ENCODE peak calls at places on chromosomes 7 and 10, in ten cellular contexts. One of them, this sample, is unnamed.

GRCh38 chr7:142371586-142372377 is 113.9 kb upstream of the PRSS58 start:
- ATAC-seq in aorta: no peak
- ATAC-seq in activated naive CD8-positive, alpha-beta T cell treated with anti-CD3 and anti-CD28 coated beads, Interleukin-2, amount 10 ng/mL, durations not matched to agents 7 days and 5 days: no peak
- ATAC-seq in heart right ventricle: no peak
- ATAC-seq in stimulated activated naive CD8-positive, alpha-beta T cell treated with anti-CD3 and anti-CD28 coated beads, Interleukin-15, amount 100 ng/mL, for 72 hours: no peak
- ATAC-seq in omental fat pad: no peak
- ATAC-seq in naive thymus-derived CD8-positive, alpha-beta T cell: no peak
- ATAC-seq in effector memory CD8-positive, alpha-beta T cell: no peak
- ATAC-seq in GM12878: no peak
- ATAC-seq in sciatic nerve: no peak
- ATAC-seq in this sample: no peak

GRCh38 chr7:83782628-83783027 is 133.7 kb upstream of the SEMA3E start:
- ATAC-seq in aorta: no peak
- ATAC-seq in activated naive CD8-positive, alpha-beta T cell treated with anti-CD3 and anti-CD28 coated beads, Interleukin-2, amount 10 ng/mL, durations not matched to agents 7 days and 5 days: no peak
- ATAC-seq in heart right ventricle: no peak
- ATAC-seq in stimulated activated naive CD8-positive, alpha-beta T cell treated with anti-CD3 and anti-CD28 coated beads, Interleukin-15, amount 100 ng/mL, for 72 hours: no peak
- ATAC-seq in omental fat pad: peak; percentile 48
- ATAC-seq in naive thymus-derived CD8-positive, alpha-beta T cell: no peak
- ATAC-seq in effector memory CD8-positive, alpha-beta T cell: no peak
- ATAC-seq in GM12878: no peak
- ATAC-seq in sciatic nerve: no peak
- ATAC-seq in this sample: no peak

GRCh38 chr10:13998090-13998838 is 332.5 kb downstream of the FRMD4A start:
- ATAC-seq in aorta: no peak
- ATAC-seq in activated naive CD8-positive, alpha-beta T cell treated with anti-CD3 and anti-CD28 coated beads, Interleukin-2, amount 10 ng/mL, durations not matched to agents 7 days and 5 days: no peak
- ATAC-seq in heart right ventricle: no peak
- ATAC-seq in stimulated activated naive CD8-positive, alpha-beta T cell treated with anti-CD3 and anti-CD28 coated beads, Interleukin-15, amount 100 ng/mL, for 72 hours: no peak
- ATAC-seq in omental fat pad: no peak
- ATAC-seq in naive thymus-derived CD8-positive, alpha-beta T cell: no peak
- ATAC-seq in effector memory CD8-positive, alpha-beta T cell: no peak
- ATAC-seq in GM12878: no peak
- ATAC-seq in sciatic nerve: no peak
- ATAC-seq in this sample: no peak

GRCh38 chr7:83339927-83340326 is 177.2 kb upstream of the PCLO start:
- ATAC-seq in aorta: no peak
- ATAC-seq in activated naive CD8-positive, alpha-beta T cell treated with anti-CD3 and anti-CD28 coated beads, Interleukin-2, amount 10 ng/mL, durations not matched to agents 7 days and 5 days: no peak
- ATAC-seq in heart right ventricle: no peak
- ATAC-seq in stimulated activated naive CD8-positive, alpha-beta T cell treated with anti-CD3 and anti-CD28 coated beads, Interleukin-15, amount 100 ng/mL, for 72 hours: no peak
- ATAC-seq in omental fat pad: no peak
- ATAC-seq in naive thymus-derived CD8-positive, alpha-beta T cell: no peak
- ATAC-seq in effector memory CD8-positive, alpha-beta T cell: no peak
- ATAC-seq in GM12878: no peak
- ATAC-seq in sciatic nerve: no peak
- ATAC-seq in this sample: no peak

GRCh38 chr7:41156268-41156667 is 546.6 kb downstream of the INHBA start:
- ATAC-seq in aorta: no peak
- ATAC-seq in activated naive CD8-positive, alpha-beta T cell treated with anti-CD3 and anti-CD28 coated beads, Interleukin-2, amount 10 ng/mL, durations not matched to agents 7 days and 5 days: no peak
- ATAC-seq in heart right ventricle: no peak
- ATAC-seq in stimulated activated naive CD8-positive, alpha-beta T cell treated with anti-CD3 and anti-CD28 coated beads, Interleukin-15, amount 100 ng/mL, for 72 hours: no peak
- ATAC-seq in omental fat pad: no peak
- ATAC-seq in naive thymus-derived CD8-positive, alpha-beta T cell: no peak
- ATAC-seq in effector memory CD8-positive, alpha-beta T cell: no peak
- ATAC-seq in GM12878: no peak
- ATAC-seq in sciatic nerve: no peak
- ATAC-seq in this sample: no peak

GRCh38 chr10:114664127-114664526 is 6.1 kb upstream of the ABLIM1 start:
- ATAC-seq in aorta: no peak
- ATAC-seq in activated naive CD8-positive, alpha-beta T cell treated with anti-CD3 and anti-CD28 coated beads, Interleukin-2, amount 10 ng/mL, durations not matched to agents 7 days and 5 days: no peak
- ATAC-seq in heart right ventricle: no peak
- ATAC-seq in stimulated activated naive CD8-positive, alpha-beta T cell treated with anti-CD3 and anti-CD28 coated beads, Interleukin-15, amount 100 ng/mL, for 72 hours: no peak
- ATAC-seq in omental fat pad: peak; percentile 68
- ATAC-seq in naive thymus-derived CD8-positive, alpha-beta T cell: no peak
- ATAC-seq in effector memory CD8-positive, alpha-beta T cell: no peak
- ATAC-seq in GM12878: no peak
- ATAC-seq in sciatic nerve: no peak
- ATAC-seq in this sample: no peak

GRCh38 chr10:92868557-92868956 is 20.2 kb downstream of the EXOC6 start:
- ATAC-seq in aorta: no peak
- ATAC-seq in activated naive CD8-positive, alpha-beta T cell treated with anti-CD3 and anti-CD28 coated beads, Interleukin-2, amount 10 ng/mL, durations not matched to agents 7 days and 5 days: no peak
- ATAC-seq in heart right ventricle: no peak
- ATAC-seq in stimulated activated naive CD8-positive, alpha-beta T cell treated with anti-CD3 and anti-CD28 coated beads, Interleukin-15, amount 100 ng/mL, for 72 hours: no peak
- ATAC-seq in omental fat pad: no peak
- ATAC-seq in naive thymus-derived CD8-positive, alpha-beta T cell: no peak
- ATAC-seq in effector memory CD8-positive, alpha-beta T cell: no peak
- ATAC-seq in GM12878: no peak
- ATAC-seq in sciatic nerve: no peak
- ATAC-seq in this sample: no peak

GRCh38 chr7:116139807-116140206 is 70.5 kb upstream of the TES start:
- ATAC-seq in aorta: no peak
- ATAC-seq in activated naive CD8-positive, alpha-beta T cell treated with anti-CD3 and anti-CD28 coated beads, Interleukin-2, amount 10 ng/mL, durations not matched to agents 7 days and 5 days: no peak
- ATAC-seq in heart right ventricle: no peak
- ATAC-seq in stimulated activated naive CD8-positive, alpha-beta T cell treated with anti-CD3 and anti-CD28 coated beads, Interleukin-15, amount 100 ng/mL, for 72 hours: no peak
- ATAC-seq in omental fat pad: no peak
- ATAC-seq in naive thymus-derived CD8-positive, alpha-beta T cell: no peak
- ATAC-seq in effector memory CD8-positive, alpha-beta T cell: no peak
- ATAC-seq in GM12878: no peak
- ATAC-seq in sciatic nerve: no peak
- ATAC-seq in this sample: no peak

GRCh38 chr10:28514648-28515047 is 18.3 kb upstream of the WAC start:
- ATAC-seq in aorta: no peak
- ATAC-seq in activated naive CD8-positive, alpha-beta T cell treated with anti-CD3 and anti-CD28 coated beads, Interleukin-2, amount 10 ng/mL, durations not matched to agents 7 days and 5 days: no peak
- ATAC-seq in heart right ventricle: no peak
- ATAC-seq in stimulated activated naive CD8-positive, alpha-beta T cell treated with anti-CD3 and anti-CD28 coated beads, Interleukin-15, amount 100 ng/mL, for 72 hours: no peak
- ATAC-seq in omental fat pad: no peak
- ATAC-seq in naive thymus-derived CD8-positive, alpha-beta T cell: no peak
- ATAC-seq in effector memory CD8-positive, alpha-beta T cell: no peak
- ATAC-seq in GM12878: no peak
- ATAC-seq in sciatic nerve: no peak
- ATAC-seq in this sample: no peak

GRCh38 chr10:89314676-89315075 is 12.8 kb downstream of the IFIT2 start:
- ATAC-seq in aorta: no peak
- ATAC-seq in activated naive CD8-positive, alpha-beta T cell treated with anti-CD3 and anti-CD28 coated beads, Interleukin-2, amount 10 ng/mL, durations not matched to agents 7 days and 5 days: no peak
- ATAC-seq in heart right ventricle: no peak
- ATAC-seq in stimulated activated naive CD8-positive, alpha-beta T cell treated with anti-CD3 and anti-CD28 coated beads, Interleukin-15, amount 100 ng/mL, for 72 hours: no peak
- ATAC-seq in omental fat pad: no peak
- ATAC-seq in naive thymus-derived CD8-positive, alpha-beta T cell: no peak
- ATAC-seq in effector memory CD8-positive, alpha-beta T cell: no peak
- ATAC-seq in GM12878: no peak
- ATAC-seq in sciatic nerve: peak; percentile 85
- ATAC-seq in this sample: no peak

GRCh38 chr10:42836771-42837468 is 54.3 kb downstream of the BMS1 start:
- ATAC-seq in aorta: no peak
- ATAC-seq in activated naive CD8-positive, alpha-beta T cell treated with anti-CD3 and anti-CD28 coated beads, Interleukin-2, amount 10 ng/mL, durations not matched to agents 7 days and 5 days: peak; percentile 63
- ATAC-seq in heart right ventricle: no peak
- ATAC-seq in stimulated activated naive CD8-positive, alpha-beta T cell treated with anti-CD3 and anti-CD28 coated beads, Interleukin-15, amount 100 ng/mL, for 72 hours: peak; percentile 56
- ATAC-seq in omental fat pad: no peak
- ATAC-seq in naive thymus-derived CD8-positive, alpha-beta T cell: no peak
- ATAC-seq in effector memory CD8-positive, alpha-beta T cell: no peak
- ATAC-seq in GM12878: no peak
- ATAC-seq in sciatic nerve: no peak
- ATAC-seq in this sample: no peak

GRCh38 chr10:28492093-28492492 is 40.8 kb upstream of the WAC start:
- ATAC-seq in aorta: no peak
- ATAC-seq in activated naive CD8-positive, alpha-beta T cell treated with anti-CD3 and anti-CD28 coated beads, Interleukin-2, amount 10 ng/mL, durations not matched to agents 7 days and 5 days: no peak
- ATAC-seq in heart right ventricle: no peak
- ATAC-seq in stimulated activated naive CD8-positive, alpha-beta T cell treated with anti-CD3 and anti-CD28 coated beads, Interleukin-15, amount 100 ng/mL, for 72 hours: no peak
- ATAC-seq in omental fat pad: no peak
- ATAC-seq in naive thymus-derived CD8-positive, alpha-beta T cell: no peak
- ATAC-seq in effector memory CD8-positive, alpha-beta T cell: no peak
- ATAC-seq in GM12878: no peak
- ATAC-seq in sciatic nerve: peak; percentile 86
- ATAC-seq in this sample: no peak

GRCh38 chr7:36301914-36302771 is 87.5 kb upstream of the ANLN start:
- ATAC-seq in aorta: no peak
- ATAC-seq in activated naive CD8-positive, alpha-beta T cell treated with anti-CD3 and anti-CD28 coated beads, Interleukin-2, amount 10 ng/mL, durations not matched to agents 7 days and 5 days: no peak
- ATAC-seq in heart right ventricle: no peak
- ATAC-seq in stimulated activated naive CD8-positive, alpha-beta T cell treated with anti-CD3 and anti-CD28 coated beads, Interleukin-15, amount 100 ng/mL, for 72 hours: no peak
- ATAC-seq in omental fat pad: no peak
- ATAC-seq in naive thymus-derived CD8-positive, alpha-beta T cell: no peak
- ATAC-seq in effector memory CD8-positive, alpha-beta T cell: no peak
- ATAC-seq in GM12878: no peak
- ATAC-seq in sciatic nerve: no peak
- ATAC-seq in this sample: no peak

GRCh38 chr7:110148054-110148453 is 942.9 kb upstream of the LRRN3 start:
- ATAC-seq in aorta: peak; percentile 56
- ATAC-seq in activated naive CD8-positive, alpha-beta T cell treated with anti-CD3 and anti-CD28 coated beads, Interleukin-2, amount 10 ng/mL, durations not matched to agents 7 days and 5 days: no peak
- ATAC-seq in heart right ventricle: no peak
- ATAC-seq in stimulated activated naive CD8-positive, alpha-beta T cell treated with anti-CD3 and anti-CD28 coated beads, Interleukin-15, amount 100 ng/mL, for 72 hours: no peak
- ATAC-seq in omental fat pad: no peak
- ATAC-seq in naive thymus-derived CD8-positive, alpha-beta T cell: no peak
- ATAC-seq in effector memory CD8-positive, alpha-beta T cell: no peak
- ATAC-seq in GM12878: no peak
- ATAC-seq in sciatic nerve: no peak
- ATAC-seq in this sample: no peak

GRCh38 chr10:62980697-62981495 is 152.2 kb upstream of the NRBF2 start:
- ATAC-seq in aorta: no peak
- ATAC-seq in activated naive CD8-positive, alpha-beta T cell treated with anti-CD3 and anti-CD28 coated beads, Interleukin-2, amount 10 ng/mL, durations not matched to agents 7 days and 5 days: no peak
- ATAC-seq in heart right ventricle: no peak
- ATAC-seq in stimulated activated naive CD8-positive, alpha-beta T cell treated with anti-CD3 and anti-CD28 coated beads, Interleukin-15, amount 100 ng/mL, for 72 hours: peak; percentile 84
- ATAC-seq in omental fat pad: no peak
- ATAC-seq in naive thymus-derived CD8-positive, alpha-beta T cell: no peak
- ATAC-seq in effector memory CD8-positive, alpha-beta T cell: no peak
- ATAC-seq in GM12878: no peak
- ATAC-seq in sciatic nerve: no peak
- ATAC-seq in this sample: peak; percentile 97

GRCh38 chr10:6343321-6344010 is 140.7 kb downstream of the PFKFB3 start:
- ATAC-seq in aorta: no peak
- ATAC-seq in activated naive CD8-positive, alpha-beta T cell treated with anti-CD3 and anti-CD28 coated beads, Interleukin-2, amount 10 ng/mL, durations not matched to agents 7 days and 5 days: no peak
- ATAC-seq in heart right ventricle: no peak
- ATAC-seq in stimulated activated naive CD8-positive, alpha-beta T cell treated with anti-CD3 and anti-CD28 coated beads, Interleukin-15, amount 100 ng/mL, for 72 hours: no peak
- ATAC-seq in omental fat pad: no peak
- ATAC-seq in naive thymus-derived CD8-positive, alpha-beta T cell: no peak
- ATAC-seq in effector memory CD8-positive, alpha-beta T cell: no peak
- ATAC-seq in GM12878: no peak
- ATAC-seq in sciatic nerve: no peak
- ATAC-seq in this sample: no peak

GRCh38 chr10:88851706-88852105 is at the start of gene ANKRD22:
- ATAC-seq in aorta: peak; percentile 54
- ATAC-seq in activated naive CD8-positive, alpha-beta T cell treated with anti-CD3 and anti-CD28 coated beads, Interleukin-2, amount 10 ng/mL, durations not matched to agents 7 days and 5 days: no peak
- ATAC-seq in heart right ventricle: no peak
- ATAC-seq in stimulated activated naive CD8-positive, alpha-beta T cell treated with anti-CD3 and anti-CD28 coated beads, Interleukin-15, amount 100 ng/mL, for 72 hours: no peak
- ATAC-seq in omental fat pad: peak; percentile 62
- ATAC-seq in naive thymus-derived CD8-positive, alpha-beta T cell: no peak
- ATAC-seq in effector memory CD8-positive, alpha-beta T cell: no peak
- ATAC-seq in GM12878: peak; percentile 39
- ATAC-seq in sciatic nerve: no peak
- ATAC-seq in this sample: no peak

GRCh38 chr10:49000437-49001398 is 61.1 kb upstream of the LRRC18 start:
- ATAC-seq in aorta: peak; percentile 54
- ATAC-seq in activated naive CD8-positive, alpha-beta T cell treated with anti-CD3 and anti-CD28 coated beads, Interleukin-2, amount 10 ng/mL, durations not matched to agents 7 days and 5 days: no peak
- ATAC-seq in heart right ventricle: peak; percentile 53
- ATAC-seq in stimulated activated naive CD8-positive, alpha-beta T cell treated with anti-CD3 and anti-CD28 coated beads, Interleukin-15, amount 100 ng/mL, for 72 hours: peak; percentile 12
- ATAC-seq in omental fat pad: no peak
- ATAC-seq in naive thymus-derived CD8-positive, alpha-beta T cell: no peak
- ATAC-seq in effector memory CD8-positive, alpha-beta T cell: no peak
- ATAC-seq in GM12878: no peak
- ATAC-seq in sciatic nerve: peak; percentile 11
- ATAC-seq in this sample: no peak

GRCh38 chr10:74889662-74889998 is 63.2 kb downstream of the KAT6B start:
- ATAC-seq in aorta: no peak
- ATAC-seq in activated naive CD8-positive, alpha-beta T cell treated with anti-CD3 and anti-CD28 coated beads, Interleukin-2, amount 10 ng/mL, durations not matched to agents 7 days and 5 days: no peak
- ATAC-seq in heart right ventricle: no peak
- ATAC-seq in stimulated activated naive CD8-positive, alpha-beta T cell treated with anti-CD3 and anti-CD28 coated beads, Interleukin-15, amount 100 ng/mL, for 72 hours: no peak
- ATAC-seq in omental fat pad: no peak
- ATAC-seq in naive thymus-derived CD8-positive, alpha-beta T cell: no peak
- ATAC-seq in effector memory CD8-positive, alpha-beta T cell: no peak
- ATAC-seq in GM12878: peak; percentile 31
- ATAC-seq in sciatic nerve: no peak
- ATAC-seq in this sample: peak; percentile 19

GRCh38 chr7:131538791-131539179 is 17.6 kb downstream of the PODXL start:
- ATAC-seq in aorta: no peak
- ATAC-seq in activated naive CD8-positive, alpha-beta T cell treated with anti-CD3 and anti-CD28 coated beads, Interleukin-2, amount 10 ng/mL, durations not matched to agents 7 days and 5 days: no peak
- ATAC-seq in heart right ventricle: peak; percentile 26
- ATAC-seq in stimulated activated naive CD8-positive, alpha-beta T cell treated with anti-CD3 and anti-CD28 coated beads, Interleukin-15, amount 100 ng/mL, for 72 hours: no peak
- ATAC-seq in omental fat pad: no peak
- ATAC-seq in naive thymus-derived CD8-positive, alpha-beta T cell: no peak
- ATAC-seq in effector memory CD8-positive, alpha-beta T cell: no peak
- ATAC-seq in GM12878: no peak
- ATAC-seq in sciatic nerve: no peak
- ATAC-seq in this sample: no peak

GRCh38 chr7:32958046-32959025 is 1.1 kb downstream of the FKBP9 start:
- ATAC-seq in aorta: peak; percentile 29
- ATAC-seq in activated naive CD8-positive, alpha-beta T cell treated with anti-CD3 and anti-CD28 coated beads, Interleukin-2, amount 10 ng/mL, durations not matched to agents 7 days and 5 days: no peak
- ATAC-seq in heart right ventricle: peak; percentile 73
- ATAC-seq in stimulated activated naive CD8-positive, alpha-beta T cell treated with anti-CD3 and anti-CD28 coated beads, Interleukin-15, amount 100 ng/mL, for 72 hours: no peak
- ATAC-seq in omental fat pad: peak; percentile 7
- ATAC-seq in naive thymus-derived CD8-positive, alpha-beta T cell: no peak
- ATAC-seq in effector memory CD8-positive, alpha-beta T cell: no peak
- ATAC-seq in GM12878: no peak
- ATAC-seq in sciatic nerve: peak; percentile 63
- ATAC-seq in this sample: no peak

GRCh38 chr10:77700086-77700485 is 62.5 kb upstream of the KCNMA1 start:
- ATAC-seq in aorta: no peak
- ATAC-seq in activated naive CD8-positive, alpha-beta T cell treated with anti-CD3 and anti-CD28 coated beads, Interleukin-2, amount 10 ng/mL, durations not matched to agents 7 days and 5 days: no peak
- ATAC-seq in heart right ventricle: no peak
- ATAC-seq in stimulated activated naive CD8-positive, alpha-beta T cell treated with anti-CD3 and anti-CD28 coated beads, Interleukin-15, amount 100 ng/mL, for 72 hours: no peak
- ATAC-seq in omental fat pad: no peak
- ATAC-seq in naive thymus-derived CD8-positive, alpha-beta T cell: no peak
- ATAC-seq in effector memory CD8-positive, alpha-beta T cell: no peak
- ATAC-seq in GM12878: no peak
- ATAC-seq in sciatic nerve: no peak
- ATAC-seq in this sample: no peak

GRCh38 chr7:155763721-155764431 is 48.4 kb downstream of the SHH start:
- ATAC-seq in aorta: no peak
- ATAC-seq in activated naive CD8-positive, alpha-beta T cell treated with anti-CD3 and anti-CD28 coated beads, Interleukin-2, amount 10 ng/mL, durations not matched to agents 7 days and 5 days: peak; percentile 81
- ATAC-seq in heart right ventricle: peak; percentile 73
- ATAC-seq in stimulated activated naive CD8-positive, alpha-beta T cell treated with anti-CD3 and anti-CD28 coated beads, Interleukin-15, amount 100 ng/mL, for 72 hours: peak; percentile 90
- ATAC-seq in omental fat pad: no peak
- ATAC-seq in naive thymus-derived CD8-positive, alpha-beta T cell: peak; percentile 82
- ATAC-seq in effector memory CD8-positive, alpha-beta T cell: peak; percentile 79
- ATAC-seq in GM12878: peak; percentile 73
- ATAC-seq in sciatic nerve: peak; percentile 74
- ATAC-seq in this sample: peak; percentile 86

GRCh38 chr10:97669561-97669960 is 17.5 kb downstream of the AVPI1 start:
- ATAC-seq in aorta: no peak
- ATAC-seq in activated naive CD8-positive, alpha-beta T cell treated with anti-CD3 and anti-CD28 coated beads, Interleukin-2, amount 10 ng/mL, durations not matched to agents 7 days and 5 days: no peak
- ATAC-seq in heart right ventricle: no peak
- ATAC-seq in stimulated activated naive CD8-positive, alpha-beta T cell treated with anti-CD3 and anti-CD28 coated beads, Interleukin-15, amount 100 ng/mL, for 72 hours: no peak
- ATAC-seq in omental fat pad: no peak
- ATAC-seq in naive thymus-derived CD8-positive, alpha-beta T cell: no peak
- ATAC-seq in effector memory CD8-positive, alpha-beta T cell: no peak
- ATAC-seq in GM12878: no peak
- ATAC-seq in sciatic nerve: no peak
- ATAC-seq in this sample: no peak

GRCh38 chr7:134602921-134603394 is 43.7 kb upstream of the BPGM start:
- ATAC-seq in aorta: no peak
- ATAC-seq in activated naive CD8-positive, alpha-beta T cell treated with anti-CD3 and anti-CD28 coated beads, Interleukin-2, amount 10 ng/mL, durations not matched to agents 7 days and 5 days: no peak
- ATAC-seq in heart right ventricle: peak; percentile 44
- ATAC-seq in stimulated activated naive CD8-positive, alpha-beta T cell treated with anti-CD3 and anti-CD28 coated beads, Interleukin-15, amount 100 ng/mL, for 72 hours: no peak
- ATAC-seq in omental fat pad: no peak
- ATAC-seq in naive thymus-derived CD8-positive, alpha-beta T cell: peak; percentile 50
- ATAC-seq in effector memory CD8-positive, alpha-beta T cell: no peak
- ATAC-seq in GM12878: no peak
- ATAC-seq in sciatic nerve: peak; percentile 37
- ATAC-seq in this sample: no peak

GRCh38 chr7:73742753-73743641 is 4.4 kb upstream of the ABHD11 start:
- ATAC-seq in aorta: no peak
- ATAC-seq in activated naive CD8-positive, alpha-beta T cell treated with anti-CD3 and anti-CD28 coated beads, Interleukin-2, amount 10 ng/mL, durations not matched to agents 7 days and 5 days: no peak
- ATAC-seq in heart right ventricle: no peak
- ATAC-seq in stimulated activated naive CD8-positive, alpha-beta T cell treated with anti-CD3 and anti-CD28 coated beads, Interleukin-15, amount 100 ng/mL, for 72 hours: no peak
- ATAC-seq in omental fat pad: no peak
- ATAC-seq in naive thymus-derived CD8-positive, alpha-beta T cell: no peak
- ATAC-seq in effector memory CD8-positive, alpha-beta T cell: no peak
- ATAC-seq in GM12878: peak; percentile 28
- ATAC-seq in sciatic nerve: no peak
- ATAC-seq in this sample: no peak

GRCh38 chr7:68841004-68841403 is 757.3 kb upstream of the AUTS2 start:
- ATAC-seq in aorta: no peak
- ATAC-seq in activated naive CD8-positive, alpha-beta T cell treated with anti-CD3 and anti-CD28 coated beads, Interleukin-2, amount 10 ng/mL, durations not matched to agents 7 days and 5 days: no peak
- ATAC-seq in heart right ventricle: peak; percentile 64
- ATAC-seq in stimulated activated naive CD8-positive, alpha-beta T cell treated with anti-CD3 and anti-CD28 coated beads, Interleukin-15, amount 100 ng/mL, for 72 hours: no peak
- ATAC-seq in omental fat pad: no peak
- ATAC-seq in naive thymus-derived CD8-positive, alpha-beta T cell: no peak
- ATAC-seq in effector memory CD8-positive, alpha-beta T cell: no peak
- ATAC-seq in GM12878: no peak
- ATAC-seq in sciatic nerve: no peak
- ATAC-seq in this sample: no peak

GRCh38 chr7:159025161-159025779 is 119.4 kb downstream of the VIPR2 start:
- ATAC-seq in aorta: no peak
- ATAC-seq in activated naive CD8-positive, alpha-beta T cell treated with anti-CD3 and anti-CD28 coated beads, Interleukin-2, amount 10 ng/mL, durations not matched to agents 7 days and 5 days: no peak
- ATAC-seq in heart right ventricle: no peak
- ATAC-seq in stimulated activated naive CD8-positive, alpha-beta T cell treated with anti-CD3 and anti-CD28 coated beads, Interleukin-15, amount 100 ng/mL, for 72 hours: no peak
- ATAC-seq in omental fat pad: no peak
- ATAC-seq in naive thymus-derived CD8-positive, alpha-beta T cell: no peak
- ATAC-seq in effector memory CD8-positive, alpha-beta T cell: no peak
- ATAC-seq in GM12878: no peak
- ATAC-seq in sciatic nerve: no peak
- ATAC-seq in this sample: no peak